ENCODE peak calls at places on chromosomes 11 and 22, in six cellular contexts. Y is astrocyte, T is NB4, A is astrocyte of the spinal cord, Z is AG09309, C is body of pancreas. K is an unnamed sample.
A peak's percentile ranks its signal among the peaks of the same experiment; 100 is the strongest.

GRCh38 chr11:1040428-1041148 is 4.1 kb upstream of the MUC6 start:
- DNase-seq in C (peak; percentile 51), Z (no peak), A (no peak), Y (no peak), T (no peak), K (peak; percentile 75)

GRCh38 chr22:23053051-23053707 is 17.1 kb upstream of the GNAZ start:
- DNase-seq in T (no peak), C (no peak), Z (no peak), A (no peak), Y (no peak), K (no peak)

GRCh38 chr11:101880208-101880607 is 34.6 kb upstream of the CEP126 start:
- DNase-seq in Y (peak; percentile 64), Z (no peak), A (peak; percentile 73), T (peak; percentile 63), C (peak; percentile 38), K (peak; percentile 85)

GRCh38 chr22:39988386-39989114 is 6.2 kb upstream of the FAM83F start:
- DNase-seq in T (no peak), C (no peak), Y (no peak), Z (no peak), A (no peak), K (no peak)

GRCh38 chr22:22720724-22721261 is 76.4 kb downstream of the GGTLC2 start:
- DNase-seq in Y (no peak), Z (no peak), A (no peak), T (peak; percentile 66), C (peak; percentile 60), K (peak; percentile 72)

GRCh38 chr22:42959472-42960145 is 55.3 kb downstream of the PACSIN2 start:
- DNase-seq in Y (peak; percentile 89), C (peak; percentile 89), A (peak; percentile 86), Z (no peak), T (peak; percentile 79), K (peak; percentile 93)

GRCh38 chr11:128367573-128367972 is 219.8 kb downstream of the ETS1 start:
- DNase-seq in Y (no peak), T (no peak), C (no peak), A (no peak), Z (no peak), K (no peak)

GRCh38 chr11:74449369-74449931 is 17.9 kb downstream of the KCNE3 start:
- DNase-seq in Z (peak; percentile 58), Y (peak; percentile 58), C (peak; percentile 77), A (peak; percentile 81), T (peak; percentile 85), K (peak; percentile 92)

GRCh38 chr11:79174045-79175008 is 266.5 kb downstream of the TENM4 start:
- DNase-seq in A (peak; percentile 26), Y (peak; percentile 33), Z (no peak), C (no peak), T (no peak), K (no peak)

GRCh38 chr11:14444441-14445189 is 55.0 kb downstream of the COPB1 start:
- DNase-seq in Z (no peak), C (no peak), Y (no peak), A (peak; percentile 21), T (no peak), K (no peak)

GRCh38 chr11:132055296-132055695 is 684.9 kb downstream of the NTM start:
- DNase-seq in A (no peak), T (no peak), C (no peak), Y (no peak), Z (no peak), K (no peak)

GRCh38 chr11:33072465-33072864 is 33.1 kb downstream of the TCP11L1 start:
- DNase-seq in Z (no peak), T (no peak), C (no peak), A (no peak), Y (no peak), K (no peak)

GRCh38 chr11:18564149-18564548 is 24.4 kb downstream of the UEVLD start:
- DNase-seq in C (no peak), Y (no peak), Z (no peak), T (no peak), A (no peak), K (no peak)

GRCh38 chr11:68122936-68123539 is 1.9 kb upstream of the CHKA start:
- DNase-seq in C (peak; percentile 78), Y (no peak), Z (no peak), A (no peak), T (no peak), K (no peak)

GRCh38 chr22:20137671-20138416 is 6.2 kb downstream of the ZDHHC8 start:
- DNase-seq in Z (no peak), Y (no peak), A (no peak), C (no peak), T (no peak), K (no peak)

DNA sequence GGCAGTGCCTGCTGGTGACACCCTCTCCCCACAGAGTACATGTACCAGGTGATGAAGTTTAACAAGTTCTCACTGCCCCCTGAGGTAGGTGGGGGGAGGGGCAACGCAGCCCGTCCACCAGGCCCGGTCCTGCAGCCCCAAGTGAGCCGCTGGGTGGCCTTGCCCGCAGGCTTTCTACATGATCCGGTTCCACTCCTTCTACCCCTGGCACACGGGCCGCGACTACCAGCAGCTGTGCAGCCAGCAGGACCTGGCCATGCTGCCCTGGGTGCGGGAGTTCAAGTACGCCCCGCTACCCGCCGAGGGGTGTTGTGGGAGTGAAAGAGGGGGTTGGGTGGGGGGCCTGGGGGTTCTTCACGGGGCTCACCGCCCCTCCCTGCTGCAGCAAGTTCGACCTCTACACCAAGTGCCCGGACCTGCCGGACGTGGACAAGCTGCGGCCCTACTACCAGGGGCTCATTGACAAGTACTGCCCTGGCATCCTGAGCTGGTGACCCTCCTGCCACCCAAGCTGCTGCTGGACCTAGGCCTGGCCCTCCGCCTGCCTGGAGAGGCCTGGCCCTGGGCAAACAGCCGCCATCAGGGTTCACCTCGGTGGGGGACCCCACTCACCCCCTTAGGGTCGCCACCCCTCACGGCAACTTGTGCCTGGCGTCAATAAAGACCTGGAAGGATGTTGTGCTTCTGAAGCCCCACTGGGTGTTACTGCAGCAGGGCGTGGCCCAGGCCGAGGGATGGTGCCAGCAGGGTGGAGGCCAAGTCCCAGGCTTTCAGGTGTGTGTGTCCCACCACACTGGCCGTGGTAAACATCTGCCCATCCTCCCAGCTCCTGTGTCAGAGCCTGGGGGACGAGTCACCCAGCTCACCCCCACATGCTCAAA is 2.9 kb downstream of the MIOX start:
- DNase-seq in T (no peak), C (no peak), Y (no peak), Z (no peak), A (no peak), K (no peak)
- H3K4me3 ChIP-seq in T (no peak overlapping the region), C (no peak overlapping the region), Y (no peak overlapping the region), Z (no peak overlapping the region), A (no peak overlapping the region), K (no peak overlapping the region)

DNA sequence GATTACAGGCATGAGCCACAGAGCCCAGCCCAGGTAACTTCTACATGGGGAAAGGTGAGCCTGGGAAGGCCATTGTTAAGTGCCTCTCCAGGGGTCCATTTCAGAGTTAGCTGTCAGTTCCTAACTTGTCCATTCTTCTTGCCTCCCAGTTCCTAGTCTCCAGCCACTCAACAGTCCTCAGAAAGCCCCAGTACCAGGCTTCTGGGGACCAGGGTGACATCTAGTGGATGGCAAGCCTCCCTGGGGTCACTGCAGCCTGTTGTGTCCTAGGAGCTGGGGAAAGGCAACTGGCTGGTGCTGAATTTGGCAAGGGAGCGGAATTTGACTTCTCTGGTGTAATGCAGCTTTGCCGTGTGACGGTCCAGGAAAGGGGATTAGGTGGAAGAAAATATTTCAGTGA is 2.1 kb downstream of the LGALS12 start:
- DNase-seq in A (no peak), Y (no peak), Z (no peak), T (peak; percentile 89), C (peak; percentile 82), K (peak; percentile 12)
- TF ChIP-seq CTCF in A (peak; percentile 23), Y (no peak), Z (peak; percentile 21), T (peak; percentile 95), C (peak; percentile 75), K (no peak)

GRCh38 chr22:36160499-36160942 is at the start of gene APOL3:
- DNase-seq in Z (no peak), T (no peak), A (peak; percentile 68), Y (peak; percentile 29), C (peak; percentile 71), K (peak; percentile 83)

GRCh38 chr22:36164621-36165020 is 4.1 kb upstream of the APOL3 start:
- DNase-seq in Y (no peak), C (no peak), T (peak; percentile 10), A (no peak), Z (no peak), K (no peak)

GRCh38 chr22:36165161-36165560 is 4.6 kb upstream of the APOL3 start:
- DNase-seq in C (no peak), T (no peak), Y (no peak), A (no peak), Z (no peak), K (no peak)

GRCh38 chr22:36163497-36163896 is 2.9 kb upstream of the APOL3 start:
- DNase-seq in Z (no peak), A (no peak), C (no peak), Y (no peak), T (no peak), K (no peak)

GRCh38 chr22:36162127-36163034 is 1.8 kb upstream of the APOL3 start:
- DNase-seq in A (no peak), Y (no peak), Z (no peak), T (peak; percentile 23), C (no peak), K (no peak)
- H3K4me3 ChIP-seq in A (no peak overlapping the region), Y (no peak overlapping the region), Z (no peak overlapping the region), T (no peak overlapping the region), C (no peak overlapping the region), K (no peak overlapping the region)

GRCh38 chr11:4183410-4184057 is 88.9 kb downstream of the RRM1 start:
- DNase-seq in T (no peak), Y (no peak), C (no peak), Z (no peak), A (no peak), K (no peak)

GRCh38 chr11:4178813-4179662 is 84.4 kb downstream of the RRM1 start:
- DNase-seq in A (no peak), T (no peak), Z (no peak), C (no peak), Y (no peak), K (no peak)

GRCh38 chr11:4180441-4181183 is 86.0 kb downstream of the RRM1 start:
- DNase-seq in T (no peak), C (no peak), Y (no peak), Z (no peak), A (no peak), K (no peak)

GRCh38 chr11:4184163-4184916 is 89.7 kb downstream of the RRM1 start:
- DNase-seq in Z (no peak), Y (no peak), C (no peak), T (no peak), A (no peak), K (no peak)

DNA sequence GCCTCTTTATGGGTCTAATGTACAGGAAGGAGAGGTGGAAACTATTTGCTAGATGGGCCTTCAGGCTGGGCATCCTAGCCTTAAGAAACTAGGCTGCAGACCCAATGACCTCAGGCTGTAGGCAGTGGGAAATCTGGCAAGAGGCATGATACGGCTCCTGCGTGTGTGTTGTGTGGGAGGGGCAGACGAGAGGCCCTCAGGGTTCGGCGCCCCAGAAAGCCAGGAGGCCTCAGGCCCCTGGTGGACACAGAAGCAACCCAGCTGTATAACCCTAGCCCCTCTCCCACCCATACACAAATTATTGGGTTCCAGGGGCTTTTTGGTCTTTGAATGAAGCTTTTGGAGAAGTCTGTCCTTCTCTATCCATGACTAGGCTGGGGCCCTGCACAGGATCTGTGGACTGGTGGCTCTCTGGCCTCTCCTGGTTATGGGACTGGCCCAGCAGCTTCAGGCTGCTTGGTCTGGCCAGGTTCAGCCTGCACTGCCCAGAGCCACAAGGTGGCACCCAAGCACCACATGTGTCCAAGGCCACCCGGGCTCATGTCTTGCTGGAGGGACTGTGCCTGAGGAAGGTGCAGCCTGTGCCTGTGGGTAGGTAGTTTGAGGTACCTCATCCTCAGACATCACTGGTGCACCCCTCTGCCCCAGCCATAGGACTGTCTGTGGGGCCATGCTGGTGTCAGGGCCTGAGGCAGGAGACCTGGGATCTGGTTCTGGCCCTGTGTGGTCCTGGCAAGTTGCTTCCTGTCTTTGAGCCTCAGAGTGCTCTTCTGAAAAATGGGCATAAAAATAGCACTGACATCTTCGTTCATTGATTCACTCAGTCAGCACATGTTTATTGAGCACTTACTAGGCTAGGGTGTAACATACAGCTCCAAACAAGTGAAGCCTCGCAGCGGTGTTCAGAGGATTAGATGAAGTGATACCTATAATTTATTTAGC is 87.5 kb downstream of the RRM1 start:
- DNase-seq in Y (peak; percentile 12), T (peak; percentile 74), A (peak; percentile 43), C (peak; percentile 77), Z (no peak), K (peak; percentile 67)
- TF ChIP-seq CTCF in Y (peak; percentile 48), T (peak; percentile 85), A (peak; percentile 80), C (peak; percentile 77), Z (peak; percentile 87), K (peak; percentile 85)

K was measured in cardiac fibroblast.